ENCODE peak calls at places on chromosome 1, in nine cellular contexts. P is omental fat pad, J is GM06990, Z is ecto neural progenitor cell, A is NCI-H510A, R is kidney tubule cell, X is NCI-H2081 treated with DMSO at 0.1 percent for 48 hours, M is left cardiac atrium, C is germinal center. E is an unnamed sample.

GRCh38 chr1:77388655-77389054 is 106.8 kb downstream of the AK5 start:
- DNase-seq in P (no peak), J (no peak), Z (no peak), A (no peak), R (no peak), X (no peak), M (no peak), C (no peak), E (no peak)

GRCh38 chr1:225941220-225941948 is at the start of gene LEFTY2:
- DNase-seq in P (no peak), J (no peak), Z (no peak), A (no peak), R (no peak), X (no peak), M (no peak), C (no peak), E (no peak)

GRCh38 chr1:46285730-46286477 is 17.5 kb downstream of the LRRC41 start:
- DNase-seq in P (no peak), J (no peak), Z (no peak), A (peak), R (no peak), X (no peak), M (no peak), C (no peak), E (no peak)

GRCh38 chr1:33399375-33399774 is 31.5 kb downstream of the PHC2 start:
- DNase-seq in P (no peak), J (no peak), Z (no peak), A (no peak), R (no peak), X (no peak), M (no peak), C (no peak), E (no peak)

GRCh38 chr1:11383553-11384169 is 95.3 kb upstream of the DISP3 start:
- DNase-seq in P (no peak), J (no peak), Z (no peak), A (no peak), R (no peak), X (no peak), M (no peak), C (no peak), E (no peak)

GRCh38 chr1:167627865-167628641 is 2.0 kb upstream of the RCSD1 start:
- DNase-seq in P (no peak), J (peak), Z (no peak), A (no peak), R (no peak), X (no peak), M (no peak), C (peak), E (peak)

GRCh38 chr1:226519741-226520598 is 28.6 kb upstream of the STUM start:
- DNase-seq in P (no peak), J (no peak), Z (no peak), A (no peak), R (no peak), X (no peak), M (no peak), C (no peak), E (no peak)

GRCh38 chr1:235945775-235946565 is 79.3 kb upstream of the LYST start:
- DNase-seq in P (no peak), J (no peak), Z (no peak), A (no peak), R (no peak), X (no peak), M (no peak), C (peak), E (no peak)

GRCh38 chr1:172266528-172267174 is 153.8 kb upstream of the C1orf105 start:
- DNase-seq in P (no peak), J (no peak), Z (no peak), A (no peak), R (peak), X (no peak), M (no peak), C (no peak), E (no peak)

GRCh38 chr1:7535934-7536878 is 234.9 kb upstream of the VAMP3 start:
- DNase-seq in P (no peak), J (no peak), Z (no peak), A (no peak), R (peak), X (no peak), M (no peak), C (no peak), E (no peak)

GRCh38 chr1:52296345-52296744 is 69.7 kb downstream of the CC2D1B start:
- DNase-seq in P (no peak), J (peak), Z (no peak), A (peak), R (peak), X (peak), M (no peak), C (peak), E (peak)